ENCODE peak calls at places on chromosomes 6 and 20, in seven cellular contexts. G is lung, P is prostate gland, L is fibroblast of lung, K is iPS DF 6.9, E is stomach, D is small intestine. W is an unnamed sample.

GRCh38 chr6:152273638-152274037 is 363.5 kb downstream of the SYNE1 start:
- DNase-seq in G (no peak), P (no peak), L (peak; percentile 76), K (no peak), E (no peak), D (no peak), W (no peak)

GRCh38 chr6:28136585-28137457 is 4.9 kb upstream of the ZKSCAN8 start:
- DNase-seq in G (peak; percentile 92), P (peak; percentile 75), L (peak; percentile 97), K (peak; percentile 70), E (peak; percentile 89), D (peak; percentile 83), W (peak; percentile 78)

GRCh38 chr6:213284-213683 is 79.0 kb upstream of the DUSP22 start:
- DNase-seq in G (no peak), P (no peak), L (no peak), K (no peak), E (no peak), D (no peak), W (no peak)

GRCh38 chr6:45369870-45370269 is 7.9 kb downstream of the SUPT3H start:
- DNase-seq in G (no peak), P (no peak), L (peak; percentile 39), K (no peak), E (no peak), D (no peak), W (no peak)

GRCh38 chr20:35307666-35308653 is 15.7 kb upstream of the FAM83C start:
- DNase-seq in G (no peak), P (peak; percentile 92), L (peak; percentile 87), K (no peak), E (peak; percentile 74), D (no peak), W (peak; percentile 29)

GRCh38 chr6:34616230-34616591 is 60.1 kb upstream of the SPDEF start:
- DNase-seq in G (no peak), P (no peak), L (no peak), K (no peak), E (no peak), D (no peak), W (no peak)

GRCh38 chr6:150640556-150641206 is 41.0 kb downstream of the PLEKHG1 start:
- DNase-seq in G (no peak), P (no peak), L (no peak), K (no peak), E (no peak), D (peak; percentile 48), W (no peak)

GRCh38 chr6:150298029-150298380 is 70.8 kb upstream of the IYD start:
- DNase-seq in G (no peak), P (no peak), L (no peak), K (no peak), E (no peak), D (no peak), W (no peak)

GRCh38 chr20:57582432-57583288 is 21.8 kb downstream of the PCK1 start:
- DNase-seq in G (no peak), P (no peak), L (peak; percentile 76), K (no peak), E (peak; percentile 44), D (no peak), W (no peak)

GRCh38 chr6:44080561-44081521 is 46.4 kb downstream of the MRPL14 start:
- DNase-seq in G (no peak), P (no peak), L (no peak), K (no peak), E (no peak), D (no peak), W (no peak)

GRCh38 chr6:121651420-121651819 is 216.0 kb downstream of the GJA1 start:
- DNase-seq in G (no peak), P (no peak), L (peak; percentile 37), K (no peak), E (no peak), D (no peak), W (no peak)

GRCh38 chr20:34012735-34013134 is 19.0 kb downstream of the RALY start:
- DNase-seq in G (no peak), P (no peak), L (no peak), K (no peak), E (no peak), D (no peak), W (no peak)

GRCh38 chr20:55538261-55538908 is 466.9 kb downstream of the CBLN4 start:
- DNase-seq in G (no peak), P (no peak), L (peak; percentile 5), K (no peak), E (no peak), D (no peak), W (no peak)

GRCh38 chr20:14069796-14070195 is 74.5 kb downstream of the MACROD2 start:
- DNase-seq in G (no peak), P (no peak), L (peak; percentile 62), K (no peak), E (no peak), D (no peak), W (no peak)

GRCh38 chr20:63635431-63636141 is 8.7 kb upstream of the GMEB2 start:
- DNase-seq in G (no peak), P (no peak), L (no peak), K (no peak), E (peak; percentile 41), D (peak; percentile 54), W (no peak)

GRCh38 chr20:51972031-51972430 is 169.7 kb upstream of the SALL4 start:
- DNase-seq in G (no peak), P (no peak), L (no peak), K (no peak), E (no peak), D (no peak), W (no peak)

GRCh38 chr6:105320766-105321165 is 82.1 kb downstream of the PREP start:
- DNase-seq in G (no peak), P (no peak), L (no peak), K (no peak), E (no peak), D (no peak), W (no peak)

GRCh38 chr6:135180458-135181332 is at the start of gene MYB:
- DNase-seq in G (peak; percentile 63), P (peak; percentile 47), L (peak; percentile 45), K (no peak), E (peak; percentile 54), D (peak; percentile 77), W (no peak)

GRCh38 chr6:13711726-13712484 is at the start of gene RANBP9:
- DNase-seq in G (peak; percentile 87), P (peak; percentile 82), L (peak; percentile 92), K (peak; percentile 58), E (peak; percentile 89), D (peak; percentile 87), W (peak; percentile 63)

GRCh38 chr20:62743777-62744317 is 35.2 kb downstream of the NTSR1 start:
- DNase-seq in G (no peak), P (no peak), L (no peak), K (no peak), E (no peak), D (no peak), W (no peak)

GRCh38 chr20:50837532-50838321 is 42.9 kb downstream of the BCAS4 start:
- DNase-seq in G (no peak), P (peak; percentile 90), L (peak; percentile 95), K (no peak), E (no peak), D (peak; percentile 46), W (no peak)

GRCh38 chr6:32075781-32076494 is 33.2 kb downstream of the TNXB start:
- DNase-seq in G (no peak), P (no peak), L (no peak), K (no peak), E (no peak), D (no peak), W (no peak)
- H3K27ac ChIP-seq in G (peak overlapping the region; percentile 34), P (no peak overlapping the region), L (no peak overlapping the region), K (no peak overlapping the region), E (no peak overlapping the region), D (no peak overlapping the region), W (no peak overlapping the region)

DNA sequence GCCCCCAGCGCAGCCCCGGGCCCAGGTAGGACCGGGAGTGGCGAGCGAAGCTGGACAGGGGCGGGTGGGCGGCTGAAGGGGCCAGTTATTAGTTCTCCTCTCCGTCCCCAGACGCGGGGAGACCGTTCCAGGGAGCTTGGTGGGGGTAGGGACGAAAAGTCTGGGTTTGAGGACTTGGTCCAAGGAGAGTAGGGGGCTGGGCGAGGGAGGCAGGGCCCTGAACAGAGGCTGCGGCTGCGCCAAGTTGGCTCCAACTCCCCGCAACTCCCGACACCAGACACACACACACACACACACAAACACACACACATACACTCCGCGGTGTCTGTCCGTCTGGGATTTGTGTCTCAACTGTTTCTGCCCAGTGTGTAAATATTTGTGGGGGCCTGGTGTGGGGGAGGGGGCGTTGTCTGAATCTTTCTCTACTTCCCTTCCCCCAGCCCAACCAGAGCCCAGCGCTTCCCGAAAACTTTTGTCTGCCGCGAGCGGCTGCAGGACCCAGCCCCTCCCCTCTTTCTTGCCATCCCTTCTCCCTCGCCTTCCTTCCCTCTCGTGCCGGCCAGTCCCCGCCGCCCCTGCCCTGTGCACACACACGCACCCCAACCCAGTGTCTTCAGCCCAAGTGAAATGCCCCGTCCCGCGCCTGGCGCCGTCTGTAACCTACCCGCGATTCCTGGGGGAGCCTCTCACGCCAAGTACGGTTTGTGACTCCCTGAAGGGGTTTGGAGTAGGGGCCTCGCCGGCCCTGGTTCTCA is 710 bp downstream of the MDFI start:
- DNase-seq in G (no peak), P (peak; percentile 36), L (peak; percentile 71), K (no peak), E (no peak), D (no peak), W (no peak)
- H3K4me1 ChIP-seq in G (peaks cover 7% of the 10 kb centered on the region), P (peaks cover 4% of the 10 kb centered on the region), L (no peaks in the 10 kb centered on the region), K (peaks cover 15% of the 10 kb centered on the region), E (peaks cover 38% of the 10 kb centered on the region), D (no peaks in the 10 kb centered on the region), W (peaks cover 16% of the 10 kb centered on the region)

DNA sequence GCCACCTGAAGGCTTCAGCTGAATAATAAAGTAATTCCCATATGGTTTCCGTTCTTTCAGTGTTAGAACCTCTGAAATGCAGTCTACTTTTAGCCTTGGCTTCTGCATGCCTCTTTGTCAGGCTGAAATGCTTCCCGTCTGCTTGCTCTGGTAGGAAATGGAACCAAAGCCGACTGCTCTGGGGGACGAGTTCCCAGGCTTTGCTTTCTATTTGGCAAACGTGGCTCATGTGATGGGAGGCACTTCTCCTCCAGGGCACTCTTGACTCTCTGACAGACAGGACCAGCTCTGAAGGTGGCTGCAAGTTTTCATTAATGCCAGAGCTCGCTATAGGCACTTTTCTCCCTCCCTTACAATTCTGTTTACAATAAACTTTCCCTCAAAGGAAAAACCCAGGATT is 225.2 kb downstream of the PRL start:
- DNase-seq in G (no peak), P (peak; percentile 9), L (peak; percentile 50), K (no peak), E (no peak), D (no peak), W (no peak)
- H3K27ac ChIP-seq in G (peak overlapping the region; percentile 79), P (no peak overlapping the region), L (peak overlapping the region; percentile 6), K (no peak overlapping the region), E (peak overlapping the region; percentile 63), D (peak overlapping the region; percentile 75), W (no peak overlapping the region)

GRCh38 chr6:88626460-88626859 is 337.0 kb downstream of the RNGTT start:
- DNase-seq in G (no peak), P (no peak), L (peak; percentile 22), K (no peak), E (no peak), D (no peak), W (no peak)
- H3K4me1 ChIP-seq in G (no peaks in the 10 kb centered on the region), P (no peaks in the 10 kb centered on the region), L (no peaks in the 10 kb centered on the region), K (no peaks in the 10 kb centered on the region), E (no peaks in the 10 kb centered on the region), D (no peaks in the 10 kb centered on the region), W (no peaks in the 10 kb centered on the region)

W was measured in tibial nerve.